ENCODE peak calls at places on chromosome 19, in six cellular contexts. I is progenitor cell of endocrine pancreas, N is HS-27A, M is BE2C, Y is GM13977, F is NCI-H1092 treated with DMSO at 0.1 percent for 48 hours. X is an unnamed sample.
A peak's percentile ranks its signal among the peaks of the same experiment; 100 is the strongest.

GRCh38 chr19:56946164-56946563 is 105.6 kb upstream of the PEG3 start:
- DNase-seq in I (no peak), N (no peak), M (no peak), Y (no peak), F (no peak), X (no peak)

GRCh38 chr19:29694669-29695627 is 20.1 kb downstream of the C19orf12 start:
- DNase-seq in I (peak; percentile 68), N (no peak), M (peak; percentile 89), Y (peak; percentile 78), F (peak; percentile 1), X (peak; percentile 35)

GRCh38 chr19:20162821-20163220 is 4.2 kb upstream of the ZNF486 start:
- DNase-seq in I (no peak), N (no peak), M (no peak), Y (no peak), F (no peak), X (no peak)

GRCh38 chr19:41530761-41531301 is 45.1 kb upstream of the CEACAM21 start:
- DNase-seq in I (no peak), N (no peak), M (no peak), Y (no peak), F (no peak), X (no peak)

GRCh38 chr19:39401549-39402416 is 4.9 kb upstream of the ZFP36 start:
- DNase-seq in I (no peak), N (no peak), M (peak; percentile 38), Y (peak; percentile 74), F (no peak), X (no peak)

GRCh38 chr19:13016628-13017305 is 21.5 kb downstream of the NFIX start:
- DNase-seq in I (no peak), N (no peak), M (no peak), Y (no peak), F (peak; percentile 12), X (no peak)

GRCh38 chr19:48348039-48348438 is 15.7 kb downstream of the TMEM143 start:
- DNase-seq in I (no peak), N (no peak), M (peak; percentile 36), Y (no peak), F (no peak), X (no peak)

GRCh38 chr19:45653634-45654033 is 14.4 kb upstream of the GIPR start:
- DNase-seq in I (no peak), N (no peak), M (peak; percentile 64), Y (no peak), F (no peak), X (no peak)

GRCh38 chr19:30520735-30521479 is 148.7 kb downstream of the ZNF536 start:
- DNase-seq in I (no peak), N (no peak), M (no peak), Y (no peak), F (no peak), X (no peak)

GRCh38 chr19:18057557-18057956 is 29.2 kb downstream of the IL12RB1 start:
- DNase-seq in I (no peak), N (no peak), M (no peak), Y (no peak), F (no peak), X (no peak)

GRCh38 chr19:48991823-48992570 is 1.1 kb downstream of the GYS1 start:
- DNase-seq in I (no peak), N (no peak), M (no peak), Y (peak; percentile 69), F (no peak), X (no peak)

GRCh38 chr19:4831351-4832340 is at the start of gene TICAM1:
- DNase-seq in I (no peak), N (no peak), M (peak; percentile 40), Y (peak; percentile 80), F (no peak), X (no peak)

GRCh38 chr19:3931041-3931440 is 1.8 kb upstream of the NMRK2 start:
- DNase-seq in I (no peak), N (no peak), M (no peak), Y (no peak), F (no peak), X (no peak)

GRCh38 chr19:41308450-41309224 is 1.3 kb upstream of the CCDC97 start:
- DNase-seq in I (peak; percentile 96), N (peak; percentile 93), M (peak; percentile 87), Y (peak; percentile 83), F (peak; percentile 63), X (no peak)

GRCh38 chr19:22332924-22333323 is 46.7 kb downstream of the ZNF729 start:
- DNase-seq in I (no peak), N (no peak), M (no peak), Y (no peak), F (no peak), X (no peak)

GRCh38 chr19:16920816-16921529 is 32.2 kb downstream of the F2RL3 start:
- DNase-seq in I (no peak), N (peak; percentile 51), M (peak; percentile 26), Y (no peak), F (no peak), X (no peak)

GRCh38 chr19:1082928-1083816 is 12.0 kb downstream of the POLR2E start:
- DNase-seq in I (no peak), N (no peak), M (no peak), Y (no peak), F (no peak), X (no peak)

GRCh38 chr19:33350538-33351309 is 22.8 kb upstream of the CEBPG start:
- DNase-seq in I (no peak), N (no peak), M (no peak), Y (no peak), F (no peak), X (no peak)

GRCh38 chr19:3589949-3590348 is 4.7 kb downstream of the GIPC3 start:
- DNase-seq in I (no peak), N (no peak), M (no peak), Y (no peak), F (no peak), X (no peak)

GRCh38 chr19:58009666-58010301 is 7.2 kb upstream of the ZNF606 start:
- DNase-seq in I (no peak), N (no peak), M (peak; percentile 96), Y (peak; percentile 72), F (peak; percentile 78), X (peak; percentile 59)

X was measured in iPS DF 19.7.